ENCODE peak calls at places on chromosomes 3 and 15, in nine cellular contexts. H is uterus, E is A549, S is retinal pigment epithelial cell, F is transverse colon, Z is left ventricle myocardium inferior, I is cardiac fibroblast, U is endodermal cell, Q is GM20000. M is an unnamed sample.

GRCh38 chr3:150006774-150007173 is 36.1 kb upstream of the PFN2 start:
- DNase-seq in H (no peak), E (no peak), S (no peak), F (no peak), Z (no peak), I (no peak), U (no peak), Q (no peak), M (no peak)

GRCh38 chr3:178297732-178298131 is 238.5 kb upstream of the KCNMB2 start:
- DNase-seq in H (no peak), E (no peak), S (no peak), F (no peak), Z (no peak), I (no peak), U (no peak), Q (no peak), M (peak)

GRCh38 chr3:40899286-40899712 is 300.0 kb upstream of the CTNNB1 start:
- DNase-seq in H (no peak), E (peak), S (no peak), F (no peak), Z (no peak), I (no peak), U (no peak), Q (no peak), M (no peak)

GRCh38 chr3:9914559-9915251 is 2.2 kb upstream of the IL17RC start:
- DNase-seq in H (no peak), E (no peak), S (no peak), F (no peak), Z (no peak), I (no peak), U (peak), Q (peak), M (no peak)

GRCh38 chr3:190064112-190064511 is 56.6 kb downstream of the P3H2 start:
- DNase-seq in H (no peak), E (peak), S (peak), F (peak), Z (no peak), I (peak), U (no peak), Q (no peak), M (peak)

GRCh38 chr3:125067225-125067624 is 11.4 kb upstream of the HEG1 start:
- DNase-seq in H (no peak), E (no peak), S (no peak), F (no peak), Z (no peak), I (peak), U (no peak), Q (no peak), M (no peak)

GRCh38 chr3:73094127-73094526 is 32.7 kb downstream of the EBLN2 start:
- DNase-seq in H (no peak), E (peak), S (no peak), F (no peak), Z (no peak), I (no peak), U (peak), Q (no peak), M (no peak)

GRCh38 chr3:108354562-108354961 is 58.2 kb downstream of the HHLA2 start:
- DNase-seq in H (no peak), E (no peak), S (no peak), F (no peak), Z (no peak), I (no peak), U (no peak), Q (no peak), M (no peak)

GRCh38 chr15:40857601-40858351 is 13.9 kb downstream of the SPINT1 start:
- DNase-seq in H (peak), E (peak), S (no peak), F (peak), Z (peak), I (peak), U (peak), Q (peak), M (peak)

GRCh38 chr3:11653298-11654055 is 9.8 kb upstream of the VGLL4 start:
- DNase-seq in H (no peak), E (no peak), S (no peak), F (no peak), Z (no peak), I (no peak), U (peak), Q (no peak), M (no peak)

DNA sequence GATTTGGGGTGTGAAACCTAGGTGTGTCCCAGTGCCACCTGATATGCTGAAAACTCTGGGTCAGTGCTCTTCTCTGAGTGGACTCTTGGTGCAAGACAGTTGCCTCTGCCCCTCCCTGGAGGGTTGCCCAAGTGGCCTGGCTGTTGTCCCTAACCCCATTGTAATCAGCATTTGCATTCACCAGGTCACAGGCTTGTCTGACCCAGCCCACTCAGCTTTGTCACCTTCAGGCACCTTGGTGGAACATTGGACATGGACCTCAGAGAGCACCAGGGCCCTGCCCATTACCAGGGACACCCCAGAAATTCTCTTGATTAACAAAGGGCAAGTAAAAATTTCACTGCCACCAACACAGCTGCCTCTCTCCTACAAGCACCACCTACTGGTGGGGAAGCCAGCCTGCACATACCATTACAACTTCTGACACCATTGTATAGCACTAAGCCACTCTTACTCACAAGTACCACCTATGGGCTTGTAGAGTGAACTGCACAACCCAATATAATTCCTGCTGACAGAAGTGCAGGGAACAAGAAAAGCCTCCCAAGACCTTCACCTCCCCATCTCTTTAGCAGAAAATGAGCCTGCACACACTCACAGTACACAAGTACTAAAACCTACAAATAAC is 324.6 kb downstream of the EPHA6 start:
- DNase-seq in H (no peak), E (peak), S (no peak), F (no peak), Z (no peak), I (no peak), U (peak), Q (no peak), M (no peak)
- TF ChIP-seq CTCF in H (no peak), E (no peak), S (peak), F (no peak), Z (no peak), I (no peak), U (peak), Q (no peak), M (no peak)

GRCh38 chr15:81294501-81294850 is 29.5 kb downstream of the STARD5 start:
- DNase-seq in H (no peak), E (no peak), S (no peak), F (peak), Z (no peak), I (no peak), U (peak), Q (no peak), M (no peak)
- TF ChIP-seq CTCF in H (no peak), E (no peak), S (no peak), F (no peak), Z (no peak), I (no peak), U (peak), Q (peak), M (no peak)

GRCh38 chr3:69740103-69741021 is 1.1 kb downstream of the MITF start:
- DNase-seq in H (peak), E (no peak), S (no peak), F (peak), Z (no peak), I (no peak), U (peak), Q (peak), M (peak)
- TF ChIP-seq CTCF in H (no peak), E (no peak), S (no peak), F (no peak), Z (no peak), I (no peak), U (no peak), Q (no peak), M (no peak)

GRCh38 chr15:70665599-70665998 is 97.8 kb downstream of the UACA start:
- DNase-seq in H (no peak), E (no peak), S (no peak), F (no peak), Z (no peak), I (no peak), U (no peak), Q (no peak), M (no peak)

GRCh38 chr15:70669966-70670658 is 93.2 kb downstream of the UACA start:
- DNase-seq in H (peak), E (no peak), S (no peak), F (peak), Z (peak), I (peak), U (no peak), Q (no peak), M (no peak)

GRCh38 chr15:70672081-70672480 is 91.3 kb downstream of the UACA start:
- DNase-seq in H (no peak), E (no peak), S (no peak), F (no peak), Z (no peak), I (no peak), U (no peak), Q (peak), M (no peak)

GRCh38 chr15:70669006-70669602 is 94.3 kb downstream of the UACA start:
- DNase-seq in H (no peak), E (no peak), S (no peak), F (no peak), Z (no peak), I (no peak), U (no peak), Q (peak), M (no peak)

GRCh38 chr15:70670680-70671079 is 92.7 kb downstream of the UACA start:
- DNase-seq in H (no peak), E (no peak), S (no peak), F (no peak), Z (no peak), I (peak), U (no peak), Q (no peak), M (no peak)
- TF ChIP-seq CTCF in H (no peak), E (peak), S (peak), F (no peak), Z (peak), I (no peak), U (peak), Q (no peak), M (no peak)

DNA sequence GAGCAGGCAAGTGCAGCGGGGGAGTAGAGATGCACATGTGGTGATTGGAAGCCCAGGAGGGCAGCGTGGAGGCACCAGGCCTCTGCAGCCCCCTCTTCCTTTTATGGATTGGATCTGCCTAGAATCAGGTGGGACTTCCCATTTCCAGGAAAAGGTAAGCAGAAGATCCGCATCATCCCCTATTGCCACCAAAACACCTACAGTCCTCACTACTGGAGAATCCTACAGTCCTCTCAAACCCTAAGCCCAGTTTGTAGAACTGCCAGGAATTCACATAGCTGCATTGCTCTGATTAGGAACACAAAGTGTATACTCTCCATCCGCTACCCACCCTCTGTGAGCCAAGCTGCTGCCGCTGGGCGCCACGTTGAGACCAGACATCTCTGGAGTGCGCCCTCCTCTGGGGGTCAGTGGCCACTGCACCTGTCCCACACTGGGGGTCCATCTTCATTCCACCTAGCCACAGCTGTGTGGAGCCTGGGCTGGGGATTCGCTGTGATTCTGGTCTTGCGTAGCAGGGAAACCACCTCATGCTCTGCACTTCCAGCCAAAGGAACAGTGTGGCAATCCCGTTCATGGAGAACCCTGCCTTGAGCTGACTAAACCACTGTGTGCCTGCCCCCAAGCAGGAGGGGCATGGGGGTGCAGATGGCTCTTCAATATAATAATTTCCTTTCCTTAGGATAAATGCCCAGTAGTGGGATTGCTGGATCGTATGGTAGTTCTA is 88.9 kb upstream of the PTX3 start:
- DNase-seq in H (no peak), E (no peak), S (no peak), F (no peak), Z (no peak), I (no peak), U (peak), Q (no peak), M (no peak)
- TF ChIP-seq CTCF in H (no peak), E (no peak), S (peak), F (no peak), Z (no peak), I (peak), U (peak), Q (no peak), M (peak)

GRCh38 chr3:13105851-13106250 is 32.6 kb upstream of the IQSEC1 start:
- DNase-seq in H (no peak), E (no peak), S (no peak), F (no peak), Z (peak), I (no peak), U (peak), Q (no peak), M (no peak)
- TF ChIP-seq CTCF in H (no peak), E (no peak), S (peak), F (no peak), Z (no peak), I (no peak), U (peak), Q (no peak), M (no peak)

GRCh38 chr3:54046677-54047214 is 75.6 kb upstream of the CACNA2D3 start:
- DNase-seq in H (no peak), E (peak), S (no peak), F (no peak), Z (no peak), I (peak), U (no peak), Q (no peak), M (peak)

GRCh38 chr3:54042259-54042823 is 80.0 kb upstream of the CACNA2D3 start:
- DNase-seq in H (no peak), E (no peak), S (no peak), F (no peak), Z (no peak), I (no peak), U (peak), Q (no peak), M (no peak)

GRCh38 chr3:54040476-54040875 is 81.9 kb upstream of the CACNA2D3 start:
- DNase-seq in H (no peak), E (no peak), S (no peak), F (no peak), Z (no peak), I (no peak), U (no peak), Q (no peak), M (no peak)

GRCh38 chr3:54047568-54047967 is 74.8 kb upstream of the CACNA2D3 start:
- DNase-seq in H (no peak), E (no peak), S (no peak), F (no peak), Z (no peak), I (peak), U (no peak), Q (no peak), M (no peak)

GRCh38 chr3:54045416-54045815 is 76.9 kb upstream of the CACNA2D3 start:
- DNase-seq in H (no peak), E (no peak), S (no peak), F (no peak), Z (no peak), I (peak), U (no peak), Q (no peak), M (no peak)
- TF ChIP-seq CTCF in H (no peak), E (no peak), S (no peak), F (no peak), Z (no peak), I (no peak), U (no peak), Q (no peak), M (no peak)

GRCh38 chr15:81475926-81476325 is 101.9 kb upstream of the TMC3 start:
- DNase-seq in H (no peak), E (no peak), S (no peak), F (no peak), Z (no peak), I (no peak), U (no peak), Q (no peak), M (no peak)
- TF ChIP-seq CTCF in H (no peak), E (no peak), S (no peak), F (no peak), Z (no peak), I (no peak), U (no peak), Q (no peak), M (no peak)